ENCODE peak calls at places on chromosome 18, in eight cellular contexts. T is GM12878, R is suprapubic skin, W is GM23338, A is spleen, I is upper lobe of left lung, N is transverse colon, M is H1. Q is an unnamed sample.

GRCh38 chr18:10860937-10861336 is 288.4 kb downstream of the PIEZO2 start:
- DNase-seq in N (no peak), T (no peak), A (no peak), W (no peak), I (no peak), R (no peak), M (no peak), Q (no peak)

GRCh38 chr18:6843308-6843707 is 113.8 kb downstream of the ARHGAP28 start:
- DNase-seq in A (no peak), R (no peak), N (no peak), I (no peak), T (no peak), W (no peak), M (no peak), Q (no peak)

GRCh38 chr18:37266290-37266689 is 299.3 kb downstream of the CELF4 start:
- DNase-seq in R (no peak), W (peak), A (no peak), I (no peak), M (no peak), N (no peak), T (no peak), Q (no peak)

GRCh38 chr18:45724591-45724990 is 610 bp downstream of the SLC14A1 start:
- DNase-seq in R (no peak), T (no peak), W (no peak), I (no peak), A (no peak), N (no peak), M (no peak), Q (no peak)

GRCh38 chr18:9405130-9405529 is 70.2 kb upstream of the RALBP1 start:
- DNase-seq in M (no peak), W (no peak), N (no peak), T (no peak), I (no peak), A (no peak), R (no peak), Q (no peak)

GRCh38 chr18:11981633-11982366 is 493 bp downstream of the IMPA2 start:
- DNase-seq in I (peak), M (no peak), R (peak), N (peak), A (peak), W (peak), T (no peak), Q (peak)

GRCh38 chr18:11501352-11501751 is 108.0 kb upstream of the SLC35G4 start:
- DNase-seq in W (no peak), T (no peak), N (no peak), M (no peak), A (no peak), R (no peak), I (no peak), Q (no peak)

GRCh38 chr18:57624988-57625387 is 3.4 kb upstream of the NARS1 start:
- DNase-seq in W (no peak), A (no peak), M (no peak), I (no peak), T (no peak), N (no peak), R (no peak), Q (no peak)

GRCh38 chr18:10182009-10182624 is 268.3 kb downstream of the VAPA start:
- DNase-seq in A (no peak), N (no peak), T (no peak), W (no peak), R (no peak), I (no peak), M (no peak), Q (no peak)

GRCh38 chr18:79199691-79200374 is 130.6 kb downstream of the ATP9B start:
- DNase-seq in M (no peak), N (no peak), I (no peak), R (no peak), W (no peak), A (no peak), T (no peak), Q (no peak)

GRCh38 chr18:58639751-58640427 is 11.0 kb upstream of the ALPK2 start:
- DNase-seq in W (peak), A (no peak), T (no peak), N (no peak), I (no peak), M (no peak), R (no peak), Q (no peak)

DNA sequence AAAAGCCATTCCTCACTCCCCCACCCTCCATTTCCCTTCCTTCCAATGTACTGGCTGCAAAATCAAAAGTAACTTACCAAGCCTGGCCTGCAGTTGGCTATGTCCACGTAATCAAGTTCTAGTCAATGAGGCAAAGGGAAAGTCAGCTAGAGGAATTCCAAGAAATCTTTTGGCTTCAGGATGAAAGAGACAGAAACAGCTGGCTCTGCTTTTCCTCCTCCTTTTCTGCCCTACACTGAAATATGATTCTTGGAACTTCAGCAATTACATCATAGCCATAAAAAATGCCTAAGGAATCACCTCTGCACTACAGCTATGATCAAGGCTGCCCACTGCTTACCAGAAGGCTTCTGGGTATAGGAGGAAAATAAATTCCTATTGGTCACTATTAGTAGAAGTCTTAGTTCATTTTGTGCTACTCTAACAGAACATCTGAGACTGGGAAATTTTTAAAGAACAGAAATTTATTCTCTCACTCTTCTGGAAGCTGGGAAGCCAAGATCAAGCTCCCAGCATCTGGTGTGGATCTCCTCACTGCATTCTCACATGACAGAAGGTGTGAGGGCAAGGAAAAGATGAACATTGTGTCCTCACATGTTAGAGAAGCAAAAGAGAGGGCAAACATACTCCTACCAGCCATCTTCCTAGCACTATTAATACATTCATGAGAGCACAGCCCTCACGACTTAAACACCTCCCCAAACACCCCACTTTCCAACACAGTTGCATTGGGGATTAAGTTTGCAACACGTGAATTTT is 219.9 kb downstream of the TMX3 start:
- DNase-seq in I (no peak), N (no peak), T (no peak), W (peak), A (no peak), M (no peak), R (no peak), Q (no peak)
- TF ChIP-seq POLR2AphosphoS5 in I (peak), N (peak), T (no peak), W (no peak), A (no peak), M (no peak), R (no peak), Q (no peak)

DNA sequence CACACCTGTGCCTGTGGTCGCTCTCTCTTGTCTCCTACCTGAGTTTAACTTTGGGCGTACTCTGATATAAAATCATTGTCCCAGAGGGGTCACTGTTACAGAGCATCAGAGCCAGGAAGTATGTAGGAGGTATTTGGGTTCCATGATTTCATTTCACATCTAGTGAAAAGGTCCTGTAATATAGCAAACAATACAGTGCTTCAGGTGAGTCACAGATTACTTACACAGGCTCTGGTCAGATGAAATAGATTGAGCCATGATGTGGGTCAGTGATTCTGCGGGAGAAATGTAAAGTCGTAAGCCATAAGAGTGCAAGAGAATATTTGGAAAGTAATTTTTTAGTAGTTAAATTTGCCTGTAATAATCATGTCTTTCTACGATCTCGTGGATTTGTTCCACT is 70.2 kb downstream of the SOCS6 start:
- DNase-seq in W (no peak), I (no peak), M (no peak), T (no peak), R (no peak), A (no peak), N (no peak), Q (no peak)
- TF ChIP-seq CTCF in W (no peak), I (no peak), M (no peak), T (no peak), R (no peak), A (no peak), N (no peak), Q (no peak)

GRCh38 chr18:74450626-74451025 is 6.5 kb downstream of the DIPK1C start:
- DNase-seq in N (no peak), M (no peak), T (no peak), W (no peak), I (no peak), R (no peak), A (no peak), Q (no peak)
- TF ChIP-seq POLR2AphosphoS5 in N (no peak), M (no peak), T (no peak), W (no peak), I (no peak), R (no peak), A (no peak), Q (no peak)

DNA sequence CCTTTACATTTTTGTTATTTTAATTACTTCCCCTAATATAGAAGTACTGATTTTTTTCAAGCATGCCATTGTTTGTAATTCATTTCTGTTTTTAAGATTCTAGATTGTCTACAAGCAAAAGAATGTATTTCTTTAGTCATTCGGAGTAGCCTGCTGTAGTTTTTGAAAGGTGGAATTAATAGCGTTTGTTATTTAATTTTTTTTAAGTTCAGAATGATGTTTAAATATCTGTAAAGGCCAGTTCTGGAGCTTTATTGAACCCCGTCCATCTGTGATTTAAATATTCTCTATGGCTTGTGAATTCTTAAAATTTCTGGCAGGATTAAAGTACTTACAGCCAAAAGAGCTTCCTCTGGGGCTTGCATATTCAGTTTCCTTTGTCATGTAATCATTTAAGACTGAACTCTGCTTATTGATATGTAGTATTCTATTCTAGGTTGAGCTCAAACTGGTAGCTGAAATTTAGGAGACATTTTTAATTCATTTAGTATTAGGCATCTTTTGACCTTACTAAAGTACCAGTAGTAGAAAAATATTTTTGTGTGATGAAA is 5.2 kb downstream of the TGIF1 start:
- DNase-seq in A (no peak), M (no peak), R (no peak), W (peak), T (no peak), I (no peak), N (no peak), Q (no peak)
- TF ChIP-seq CTCF in A (peak), M (no peak), R (no peak), W (no peak), T (no peak), I (no peak), N (no peak), Q (no peak)

DNA sequence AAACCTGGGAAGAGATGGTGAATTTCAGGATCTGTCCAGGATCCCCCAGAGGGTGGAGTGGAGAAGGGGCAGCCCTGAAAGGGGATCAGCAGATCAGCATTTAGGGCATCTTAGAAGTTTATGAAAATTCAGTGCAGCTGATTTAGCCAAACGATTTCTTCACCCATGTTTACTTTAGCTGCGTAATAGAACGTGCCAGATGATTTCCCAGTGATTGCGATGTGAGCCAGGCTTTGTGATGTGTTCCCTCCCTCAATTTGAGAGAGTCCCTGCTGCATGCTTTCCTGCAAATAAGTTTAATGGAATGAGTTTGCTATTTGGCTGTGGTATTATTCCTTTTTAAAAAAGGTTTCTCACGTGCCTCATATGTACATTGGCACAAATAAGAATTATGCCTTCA is 112.0 kb downstream of the MRO start:
- DNase-seq in A (peak), M (no peak), N (no peak), T (no peak), R (no peak), W (no peak), I (peak), Q (no peak)
- TF ChIP-seq POLR2AphosphoS5 in A (no peak), M (no peak), N (peak), T (no peak), R (no peak), W (no peak), I (peak), Q (no peak)

GRCh38 chr18:65093341-65093740 is 657.5 kb upstream of the CDH7 start:
- DNase-seq in R (no peak), A (no peak), I (no peak), T (no peak), M (no peak), N (no peak), W (no peak), Q (no peak)

GRCh38 chr18:65091737-65092329 is 659.0 kb upstream of the CDH7 start:
- DNase-seq in W (peak), N (no peak), T (no peak), I (no peak), A (no peak), R (no peak), M (peak), Q (peak)
- TF ChIP-seq CTCF in W (peak), N (peak), T (peak), I (no peak), A (no peak), R (peak), M (peak), Q (peak)

GRCh38 chr18:21629089-21629832 is 17.1 kb downstream of the SNRPD1 start:
- DNase-seq in N (no peak), I (no peak), R (no peak), A (no peak), M (no peak), T (peak), W (no peak), Q (no peak)

GRCh38 chr18:21638822-21639221 is 26.7 kb downstream of the SNRPD1 start:
- DNase-seq in R (no peak), N (no peak), W (no peak), T (no peak), A (no peak), M (no peak), I (no peak), Q (no peak)

GRCh38 chr18:21632393-21632792 is 20.3 kb downstream of the SNRPD1 start:
- DNase-seq in R (no peak), I (no peak), M (no peak), T (no peak), W (no peak), N (no peak), A (no peak), Q (no peak)

GRCh38 chr18:21636769-21637168 is 24.7 kb downstream of the SNRPD1 start:
- DNase-seq in T (no peak), A (no peak), N (no peak), I (no peak), M (no peak), R (no peak), W (no peak), Q (no peak)

DNA sequence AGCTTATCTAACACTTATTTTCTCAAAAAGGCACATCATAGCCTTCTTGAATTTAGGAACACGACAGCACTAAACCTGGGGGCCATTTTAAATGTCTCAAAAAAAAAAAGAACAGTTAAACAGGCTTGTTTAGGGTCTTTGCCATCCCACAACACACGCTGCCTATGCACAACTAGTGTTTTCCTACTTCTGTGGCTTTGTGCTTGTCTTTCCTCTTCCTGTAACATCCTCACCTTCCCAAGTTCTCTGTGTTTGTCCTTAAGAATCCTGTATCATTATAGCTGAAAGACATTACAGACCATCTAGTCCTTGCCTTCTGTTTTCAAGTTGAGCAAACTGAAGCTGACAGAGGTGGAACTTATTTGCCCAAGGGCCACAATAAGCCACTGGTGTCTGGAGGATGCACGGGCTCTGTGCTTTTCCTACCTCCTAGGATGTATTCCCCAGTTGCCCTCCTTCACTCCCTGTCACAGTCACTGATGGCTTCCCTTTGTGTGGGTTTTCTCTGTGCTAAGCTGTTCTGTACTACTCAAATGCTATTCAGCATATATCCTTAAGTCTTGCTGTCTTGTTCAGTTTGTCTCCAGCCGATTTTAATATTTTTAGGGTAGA is 22.6 kb downstream of the SNRPD1 start:
- DNase-seq in A (no peak), N (no peak), T (no peak), M (no peak), R (no peak), I (no peak), W (no peak), Q (no peak)
- TF ChIP-seq POLR2AphosphoS5 in A (no peak), N (no peak), T (no peak), M (peak), R (no peak), I (no peak), W (no peak), Q (peak)